ENCODE peak calls at places on chromosomes 2 and 18, in six cellular contexts. One of them, this sample, is unnamed.

GRCh38 chr2:28393115-28393836 is 618 bp downstream of the FOSL2 start:
- DNase-seq in frontal cortex: no peak
- DNase-seq in ovary: peak; percentile 81
- DNase-seq in neural crest cell: peak; percentile 31
- DNase-seq in amniotic stem cell: peak; percentile 33
- DNase-seq in NCI-H460: peak; percentile 26
- DNase-seq in this sample: no peak

GRCh38 chr2:233413529-233414272 is 59.4 kb downstream of the DGKD start:
- DNase-seq in frontal cortex: peak; percentile 58
- DNase-seq in ovary: no peak
- DNase-seq in neural crest cell: no peak
- DNase-seq in amniotic stem cell: peak; percentile 82
- DNase-seq in NCI-H460: peak; percentile 80
- DNase-seq in this sample: no peak

GRCh38 chr2:174023591-174024523 is 58.7 kb upstream of the SP3 start:
- DNase-seq in frontal cortex: no peak
- DNase-seq in ovary: no peak
- DNase-seq in neural crest cell: peak; percentile 20
- DNase-seq in amniotic stem cell: no peak
- DNase-seq in NCI-H460: no peak
- DNase-seq in this sample: peak; percentile 82

GRCh38 chr18:34773961-34774754 is 64.1 kb downstream of the DTNA start:
- DNase-seq in frontal cortex: peak; percentile 8
- DNase-seq in ovary: peak; percentile 70
- DNase-seq in neural crest cell: no peak
- DNase-seq in amniotic stem cell: no peak
- DNase-seq in NCI-H460: no peak
- DNase-seq in this sample: no peak

GRCh38 chr2:60411295-60411694 is 142.2 kb downstream of the BCL11A start:
- DNase-seq in frontal cortex: no peak
- DNase-seq in ovary: no peak
- DNase-seq in neural crest cell: no peak
- DNase-seq in amniotic stem cell: no peak
- DNase-seq in NCI-H460: no peak
- DNase-seq in this sample: no peak

GRCh38 chr2:58633576-58634365 is 392.6 kb upstream of the FANCL start:
- DNase-seq in frontal cortex: no peak
- DNase-seq in ovary: no peak
- DNase-seq in neural crest cell: no peak
- DNase-seq in amniotic stem cell: no peak
- DNase-seq in NCI-H460: no peak
- DNase-seq in this sample: no peak

GRCh38 chr2:20604957-20605381 is 45.9 kb downstream of the HS1BP3 start:
- DNase-seq in frontal cortex: no peak
- DNase-seq in ovary: peak; percentile 59
- DNase-seq in neural crest cell: no peak
- DNase-seq in amniotic stem cell: no peak
- DNase-seq in NCI-H460: no peak
- DNase-seq in this sample: peak; percentile 73

GRCh38 chr18:37564796-37565137 is 831 bp downstream of the CELF4 start:
- DNase-seq in frontal cortex: peak; percentile 58
- DNase-seq in ovary: peak; percentile 77
- DNase-seq in neural crest cell: peak; percentile 89
- DNase-seq in amniotic stem cell: peak; percentile 19
- DNase-seq in NCI-H460: peak; percentile 31
- DNase-seq in this sample: no peak

GRCh38 chr18:77101410-77102245 is 31.0 kb downstream of the MBP start:
- DNase-seq in frontal cortex: no peak
- DNase-seq in ovary: peak; percentile 81
- DNase-seq in neural crest cell: no peak
- DNase-seq in amniotic stem cell: peak; percentile 83
- DNase-seq in NCI-H460: peak; percentile 96
- DNase-seq in this sample: peak; percentile 87

GRCh38 chr2:101173707-101174295 is 22.6 kb upstream of the TBC1D8 start:
- DNase-seq in frontal cortex: no peak
- DNase-seq in ovary: no peak
- DNase-seq in neural crest cell: no peak
- DNase-seq in amniotic stem cell: no peak
- DNase-seq in NCI-H460: no peak
- DNase-seq in this sample: no peak

GRCh38 chr2:156896294-156896693 is 361.2 kb upstream of the GALNT5 start:
- DNase-seq in frontal cortex: no peak
- DNase-seq in ovary: no peak
- DNase-seq in neural crest cell: no peak
- DNase-seq in amniotic stem cell: no peak
- DNase-seq in NCI-H460: no peak
- DNase-seq in this sample: no peak

GRCh38 chr2:196823750-196824149 is 14.6 kb upstream of the C2orf66 start:
- DNase-seq in frontal cortex: no peak
- DNase-seq in ovary: no peak
- DNase-seq in neural crest cell: no peak
- DNase-seq in amniotic stem cell: no peak
- DNase-seq in NCI-H460: peak; percentile 82
- DNase-seq in this sample: peak; percentile 59

GRCh38 chr18:63848159-63848558 is 39.3 kb upstream of the SERPINB2 start:
- DNase-seq in frontal cortex: no peak
- DNase-seq in ovary: no peak
- DNase-seq in neural crest cell: peak; percentile 12
- DNase-seq in amniotic stem cell: no peak
- DNase-seq in NCI-H460: peak; percentile 69
- DNase-seq in this sample: no peak

GRCh38 chr2:20593072-20594034 is 57.5 kb downstream of the HS1BP3 start:
- DNase-seq in frontal cortex: no peak
- DNase-seq in ovary: peak; percentile 91
- DNase-seq in neural crest cell: peak; percentile 49
- DNase-seq in amniotic stem cell: peak; percentile 5
- DNase-seq in NCI-H460: no peak
- DNase-seq in this sample: no peak

GRCh38 chr2:119024152-119024551 is 82.2 kb downstream of the MARCO start:
- DNase-seq in frontal cortex: no peak
- DNase-seq in ovary: no peak
- DNase-seq in neural crest cell: no peak
- DNase-seq in amniotic stem cell: no peak
- DNase-seq in NCI-H460: no peak
- DNase-seq in this sample: no peak

GRCh38 chr2:240593703-240594451 is 7.3 kb downstream of the CAPN10 start:
- DNase-seq in frontal cortex: no peak
- DNase-seq in ovary: peak; percentile 38
- DNase-seq in neural crest cell: no peak
- DNase-seq in amniotic stem cell: no peak
- DNase-seq in NCI-H460: no peak
- DNase-seq in this sample: no peak

GRCh38 chr2:43086451-43087221 is 139.8 kb downstream of the ZFP36L2 start:
- DNase-seq in frontal cortex: peak; percentile 56
- DNase-seq in ovary: peak; percentile 76
- DNase-seq in neural crest cell: no peak
- DNase-seq in amniotic stem cell: peak; percentile 97
- DNase-seq in NCI-H460: no peak
- DNase-seq in this sample: peak; percentile 99

GRCh38 chr2:67626076-67626475 is 228.9 kb downstream of the ETAA1 start:
- DNase-seq in frontal cortex: no peak
- DNase-seq in ovary: no peak
- DNase-seq in neural crest cell: no peak
- DNase-seq in amniotic stem cell: no peak
- DNase-seq in NCI-H460: no peak
- DNase-seq in this sample: no peak

GRCh38 chr2:58180635-58181034 is 60.5 kb downstream of the FANCL start:
- DNase-seq in frontal cortex: no peak
- DNase-seq in ovary: no peak
- DNase-seq in neural crest cell: no peak
- DNase-seq in amniotic stem cell: no peak
- DNase-seq in NCI-H460: no peak
- DNase-seq in this sample: no peak

GRCh38 chr2:46803911-46804670 is 111.5 kb downstream of the MCFD2 start:
- DNase-seq in frontal cortex: no peak
- DNase-seq in ovary: no peak
- DNase-seq in neural crest cell: no peak
- DNase-seq in amniotic stem cell: no peak
- DNase-seq in NCI-H460: no peak
- DNase-seq in this sample: peak; percentile 95

GRCh38 chr18:7089369-7089768 is 28.2 kb downstream of the LAMA1 start:
- DNase-seq in frontal cortex: no peak
- DNase-seq in ovary: no peak
- DNase-seq in neural crest cell: no peak
- DNase-seq in amniotic stem cell: no peak
- DNase-seq in NCI-H460: no peak
- DNase-seq in this sample: no peak

GRCh38 chr2:45329045-45329677 is 281.9 kb downstream of the SRBD1 start:
- DNase-seq in frontal cortex: no peak
- DNase-seq in ovary: no peak
- DNase-seq in neural crest cell: no peak
- DNase-seq in amniotic stem cell: no peak
- DNase-seq in NCI-H460: no peak
- DNase-seq in this sample: no peak

GRCh38 chr2:144094408-144095151 is 425.3 kb downstream of the ZEB2 start:
- DNase-seq in frontal cortex: no peak
- DNase-seq in ovary: no peak
- DNase-seq in neural crest cell: no peak
- DNase-seq in amniotic stem cell: no peak
- DNase-seq in NCI-H460: no peak
- DNase-seq in this sample: no peak

GRCh38 chr2:72028351-72028995 is 119.2 kb downstream of the CYP26B1 start:
- DNase-seq in frontal cortex: no peak
- DNase-seq in ovary: no peak
- DNase-seq in neural crest cell: peak; percentile 0
- DNase-seq in amniotic stem cell: no peak
- DNase-seq in NCI-H460: no peak
- DNase-seq in this sample: no peak

GRCh38 chr2:17757321-17757720 is 3.4 kb downstream of the GEN1 start:
- DNase-seq in frontal cortex: no peak
- DNase-seq in ovary: no peak
- DNase-seq in neural crest cell: no peak
- DNase-seq in amniotic stem cell: no peak
- DNase-seq in NCI-H460: no peak
- DNase-seq in this sample: no peak

GRCh38 chr2:219024059-219024458 is 17.3 kb downstream of the CFAP65 start:
- DNase-seq in frontal cortex: no peak
- DNase-seq in ovary: no peak
- DNase-seq in neural crest cell: no peak
- DNase-seq in amniotic stem cell: no peak
- DNase-seq in NCI-H460: no peak
- DNase-seq in this sample: no peak

GRCh38 chr2:28155627-28156026 is 237.0 kb upstream of the FOSL2 start:
- DNase-seq in frontal cortex: no peak
- DNase-seq in ovary: no peak
- DNase-seq in neural crest cell: no peak
- DNase-seq in amniotic stem cell: no peak
- DNase-seq in NCI-H460: no peak
- DNase-seq in this sample: no peak

GRCh38 chr2:228417966-228418365 is 236.5 kb upstream of the SPHKAP start:
- DNase-seq in frontal cortex: no peak
- DNase-seq in ovary: no peak
- DNase-seq in neural crest cell: no peak
- DNase-seq in amniotic stem cell: no peak
- DNase-seq in NCI-H460: no peak
- DNase-seq in this sample: no peak

GRCh38 chr2:60948926-60949579 is 67.7 kb downstream of the REL start:
- DNase-seq in frontal cortex: no peak
- DNase-seq in ovary: no peak
- DNase-seq in neural crest cell: no peak
- DNase-seq in amniotic stem cell: no peak
- DNase-seq in NCI-H460: no peak
- DNase-seq in this sample: no peak

GRCh38 chr2:9360701-9361100 is 62.6 kb downstream of the ITGB1BP1 start:
- DNase-seq in frontal cortex: no peak
- DNase-seq in ovary: no peak
- DNase-seq in neural crest cell: no peak
- DNase-seq in amniotic stem cell: no peak
- DNase-seq in NCI-H460: no peak
- DNase-seq in this sample: no peak

GRCh38 chr18:8503287-8503686 is 106.0 kb upstream of the RAB12 start:
- DNase-seq in frontal cortex: no peak
- DNase-seq in ovary: no peak
- DNase-seq in neural crest cell: no peak
- DNase-seq in amniotic stem cell: no peak
- DNase-seq in NCI-H460: no peak
- DNase-seq in this sample: no peak

GRCh38 chr18:3411854-3412268 is 38.1 kb upstream of the TGIF1 start:
- DNase-seq in frontal cortex: peak; percentile 14
- DNase-seq in ovary: peak; percentile 39
- DNase-seq in neural crest cell: no peak
- DNase-seq in amniotic stem cell: no peak
- DNase-seq in NCI-H460: no peak
- DNase-seq in this sample: no peak

GRCh38 chr2:201983174-201983573 is 50.5 kb upstream of the FZD7 start:
- DNase-seq in frontal cortex: no peak
- DNase-seq in ovary: no peak
- DNase-seq in neural crest cell: no peak
- DNase-seq in amniotic stem cell: no peak
- DNase-seq in NCI-H460: no peak
- DNase-seq in this sample: no peak

GRCh38 chr18:840080-840408 is 28.0 kb upstream of the YES1 start:
- DNase-seq in frontal cortex: no peak
- DNase-seq in ovary: no peak
- DNase-seq in neural crest cell: no peak
- DNase-seq in amniotic stem cell: no peak
- DNase-seq in NCI-H460: no peak
- DNase-seq in this sample: no peak

GRCh38 chr18:23964282-23965238 is 50.0 kb upstream of the TTC39C start:
- DNase-seq in frontal cortex: no peak
- DNase-seq in ovary: no peak
- DNase-seq in neural crest cell: no peak
- DNase-seq in amniotic stem cell: no peak
- DNase-seq in NCI-H460: peak; percentile 70
- DNase-seq in this sample: no peak